ENCODE peak calls at places on chromosomes 13 and 19, in seven cellular contexts. L, C, Y, G, A, E and J are unnamed samples.

GRCh38 chr19:15323496-15324235 is 8.7 kb downstream of the BRD4 start:
- DNase-seq in C (peak), E (no peak), Y (no peak), A (no peak), G (no peak), L (no peak), J (no peak)

GRCh38 chr19:51980116-51980736 is 6.4 kb downstream of the ZNF350 start:
- DNase-seq in L (no peak), E (no peak), A (no peak), Y (no peak), C (no peak), G (no peak), J (no peak)

GRCh38 chr19:45087531-45087930 is 5.4 kb upstream of the PPP1R37 start:
- DNase-seq in G (no peak), C (no peak), Y (peak), E (no peak), L (no peak), A (no peak), J (no peak)

GRCh38 chr13:112248909-112249592 is 127.1 kb upstream of the SPACA7 start:
- DNase-seq in E (no peak), Y (no peak), C (no peak), L (no peak), G (no peak), A (no peak), J (peak)

GRCh38 chr19:467554-467953 is 6.7 kb upstream of the SHC2 start:
- DNase-seq in Y (no peak), A (no peak), E (no peak), G (no peak), C (no peak), L (no peak), J (no peak)

GRCh38 chr19:19900574-19901444 is at the start of gene ZNF93:
- DNase-seq in C (peak), Y (peak), E (peak), L (peak), G (peak), A (peak), J (peak)

GRCh38 chr19:49442793-49443365 is 1.6 kb upstream of the SLC17A7 start:
- DNase-seq in G (peak), L (peak), Y (peak), E (peak), C (peak), A (peak), J (peak)

GRCh38 chr19:2922987-2923386 is 21.8 kb downstream of the ZNF77 start:
- DNase-seq in C (no peak), A (no peak), E (no peak), Y (no peak), L (no peak), G (no peak), J (no peak)

GRCh38 chr19:7831452-7831851 is 1.4 kb downstream of the EVI5L start:
- DNase-seq in E (no peak), Y (no peak), G (no peak), L (no peak), A (no peak), C (peak), J (no peak)

GRCh38 chr13:99211421-99212035 is 10.9 kb downstream of the UBAC2 start:
- DNase-seq in G (no peak), C (no peak), A (no peak), L (no peak), E (no peak), Y (no peak), J (no peak)

GRCh38 chr13:109816979-109817275 is 30.5 kb upstream of the IRS2 start:
- DNase-seq in A (no peak), E (no peak), G (no peak), Y (no peak), L (no peak), C (no peak), J (no peak)

GRCh38 chr13:62583466-62583865 is 1167.8 kb upstream of the PCDH20 start:
- DNase-seq in A (no peak), L (no peak), C (no peak), Y (no peak), G (no peak), E (no peak), J (no peak)

GRCh38 chr13:80574113-80574512 is 233.2 kb upstream of the SPRY2 start:
- DNase-seq in L (no peak), G (no peak), Y (no peak), A (no peak), C (no peak), E (no peak), J (no peak)

GRCh38 chr19:9597027-9597426 is 12.7 kb upstream of the ZNF121 start:
- DNase-seq in C (peak), G (no peak), L (no peak), A (no peak), E (no peak), Y (no peak), J (no peak)

GRCh38 chr19:29879655-29879974 is 62.4 kb upstream of the URI1 start:
- DNase-seq in E (no peak), C (no peak), Y (no peak), A (no peak), L (no peak), G (no peak), J (no peak)

GRCh38 chr13:42696191-42696590 is 85.2 kb upstream of the FAM216B start:
- DNase-seq in G (no peak), E (no peak), L (no peak), Y (no peak), C (peak), A (no peak), J (no peak)

GRCh38 chr19:6092329-6093286 is 17.7 kb downstream of the RFX2 start:
- DNase-seq in G (peak), Y (no peak), L (peak), A (peak), E (no peak), C (peak), J (peak)